ENCODE peak calls at places on chromosomes 7 and 10, in six cellular contexts. E, W, Z, B, U and F are unnamed samples.

GRCh38 chr7:155069992-155070827 is at the start of gene HTR5A:
- DNase-seq in Z (peak), B (peak), E (peak), U (peak), W (peak), F (peak)

GRCh38 chr10:13608246-13608853 is 21.6 kb downstream of the PRPF18 start:
- DNase-seq in W (no peak), B (no peak), Z (no peak), U (no peak), E (no peak), F (no peak)

GRCh38 chr7:139991267-139991666 is 71.5 kb downstream of the PARP12 start:
- DNase-seq in W (no peak), Z (no peak), U (no peak), E (no peak), B (no peak), F (no peak)

GRCh38 chr10:103969857-103970627 is 3.1 kb downstream of the SLK start:
- DNase-seq in E (no peak), Z (no peak), W (no peak), B (no peak), U (no peak), F (no peak)

GRCh38 chr10:44306147-44306710 is 78.7 kb downstream of the CXCL12 start:
- DNase-seq in E (no peak), B (peak), U (no peak), W (no peak), Z (no peak), F (no peak)

GRCh38 chr10:82252081-82252480 is 377.1 kb downstream of the NRG3 start:
- DNase-seq in B (no peak), W (no peak), Z (no peak), E (no peak), U (no peak), F (no peak)

GRCh38 chr7:39582536-39582935 is 16.3 kb downstream of the YAE1 start:
- DNase-seq in B (no peak), W (no peak), E (no peak), Z (no peak), U (no peak), F (no peak)

GRCh38 chr10:86363184-86363832 is 3.3 kb downstream of the GRID1 start:
- DNase-seq in Z (no peak), B (no peak), U (peak), E (peak), W (no peak), F (no peak)

GRCh38 chr7:28292826-28293528 is 112.4 kb upstream of the JAZF1 start:
- DNase-seq in W (no peak), Z (no peak), B (no peak), U (no peak), E (no peak), F (no peak)

GRCh38 chr7:98745722-98746318 is 124.0 kb downstream of the TMEM130 start:
- DNase-seq in B (no peak), U (peak), E (peak), W (peak), Z (peak), F (peak)

GRCh38 chr10:133167693-133168616 is 7.9 kb downstream of the KNDC1 start:
- DNase-seq in Z (no peak), W (no peak), U (no peak), E (peak), B (no peak), F (no peak)

GRCh38 chr7:85619236-85619635 is 432.4 kb upstream of the SEMA3D start:
- DNase-seq in B (no peak), Z (no peak), E (no peak), W (no peak), U (no peak), F (no peak)

GRCh38 chr10:32981760-32982159 is 23.7 kb upstream of the ITGB1 start:
- DNase-seq in E (no peak), B (no peak), U (peak), Z (no peak), W (peak), F (no peak)

GRCh38 chr10:61937631-61938284 is 36.3 kb downstream of the ARID5B start:
- DNase-seq in E (no peak), U (no peak), Z (no peak), B (no peak), W (no peak), F (no peak)

GRCh38 chr7:55056577-55057480 is 38.0 kb downstream of the EGFR start:
- DNase-seq in Z (no peak), B (no peak), U (no peak), W (no peak), E (no peak), F (no peak)

GRCh38 chr10:48382982-48383381 is 76.5 kb downstream of the MAPK8 start:
- DNase-seq in W (no peak), E (no peak), Z (no peak), B (no peak), U (no peak), F (no peak)

GRCh38 chr7:8147760-8148463 is 114.1 kb downstream of the ICA1 start:
- DNase-seq in B (no peak), U (peak), E (no peak), Z (no peak), W (no peak), F (no peak)

GRCh38 chr10:124917168-124917938 is 24.6 kb upstream of the ZRANB1 start:
- DNase-seq in B (no peak), U (peak), Z (peak), E (no peak), W (peak), F (no peak)

GRCh38 chr10:97788552-97789442 is 17.0 kb upstream of the SFRP5 start:
- DNase-seq in U (peak), E (no peak), B (no peak), Z (no peak), W (peak), F (no peak)

GRCh38 chr7:150801946-150802771 is 1.6 kb downstream of the TMEM176A start:
- DNase-seq in Z (no peak), W (no peak), B (no peak), U (no peak), E (no peak), F (no peak)

GRCh38 chr10:43048301-43049051 is 28.4 kb upstream of the RET start:
- DNase-seq in W (no peak), B (no peak), U (peak), E (peak), Z (no peak), F (no peak)

GRCh38 chr10:76397210-76397881 is 965.9 kb downstream of the LRMDA start:
- DNase-seq in U (peak), W (no peak), Z (no peak), E (peak), B (no peak), F (no peak)

GRCh38 chr7:112204776-112205347 is 1.3 kb downstream of the DOCK4 start:
- DNase-seq in U (peak), E (no peak), B (no peak), W (peak), Z (no peak), F (no peak)

GRCh38 chr10:70265032-70265689 is 18.6 kb downstream of the NPFFR1 start:
- DNase-seq in W (no peak), Z (no peak), B (no peak), U (no peak), E (no peak), F (no peak)

GRCh38 chr7:128167316-128167691 is 73.8 kb upstream of the LEP start:
- DNase-seq in B (no peak), W (peak), U (peak), Z (no peak), E (no peak), F (no peak)

GRCh38 chr7:23261843-23262452 is 15.4 kb downstream of the GPNMB start:
- DNase-seq in U (peak), W (peak), Z (no peak), E (peak), B (peak), F (no peak)

GRCh38 chr7:33926535-33926934 is 21.2 kb downstream of the BMPER start:
- DNase-seq in E (no peak), U (no peak), B (no peak), W (no peak), Z (no peak), F (no peak)

GRCh38 chr10:98030991-98031431 is 590 bp upstream of the CRTAC1 start:
- DNase-seq in E (no peak), U (no peak), B (no peak), W (no peak), Z (no peak), F (no peak)

GRCh38 chr7:99788554-99788953 is 4.6 kb upstream of the CYP3A4 start:
- DNase-seq in U (no peak), Z (no peak), B (no peak), W (no peak), E (no peak), F (no peak)

GRCh38 chr7:28483868-28484267 is 71.5 kb downstream of the CREB5 start:
- DNase-seq in W (no peak), B (peak), U (no peak), E (no peak), Z (no peak), F (no peak)

GRCh38 chr10:22368402-22368801 is 23.1 kb downstream of the SPAG6 start:
- DNase-seq in W (no peak), Z (no peak), B (no peak), E (no peak), U (no peak), F (no peak)

GRCh38 chr10:104683567-104683966 is 42.5 kb downstream of the SORCS3 start:
- DNase-seq in U (no peak), B (no peak), Z (no peak), E (no peak), W (no peak), F (no peak)

GRCh38 chr10:97781541-97782331 is 9.9 kb upstream of the SFRP5 start:
- DNase-seq in B (no peak), U (no peak), E (no peak), Z (no peak), W (no peak), F (no peak)

GRCh38 chr7:110762514-110762913 is 328.4 kb upstream of the LRRN3 start:
- DNase-seq in B (no peak), Z (no peak), E (no peak), W (no peak), U (no peak), F (no peak)

GRCh38 chr7:158740657-158741293 is 36.2 kb upstream of the NCAPG2 start:
- DNase-seq in Z (no peak), B (peak), E (no peak), W (no peak), U (no peak), F (no peak)

GRCh38 chr7:50657912-50658311 is 92.7 kb upstream of the DDC start:
- DNase-seq in E (no peak), B (no peak), W (no peak), U (no peak), Z (no peak), F (no peak)

GRCh38 chr10:30238836-30239235 is 110.2 kb downstream of the MTPAP start:
- DNase-seq in E (no peak), W (no peak), B (no peak), U (peak), Z (no peak), F (no peak)

GRCh38 chr7:18768256-18768655 is 272.7 kb downstream of the HDAC9 start:
- DNase-seq in W (no peak), U (no peak), Z (no peak), E (no peak), B (no peak), F (no peak)